ENCODE peak calls at places on chromosomes 1 and 21, in eight cellular contexts. One of them, this sample, is unnamed.
A peak's percentile ranks its signal among the peaks of the same experiment; 100 is the strongest.

GRCh38 chr21:36719614-36720013 is 20.7 kb downstream of the SIM2 start:
- DNase-seq in right atrium auricular region: no peak
- DNase-seq in left ventricle myocardium inferior: no peak
- DNase-seq in GM23338: no peak
- DNase-seq in astrocyte: no peak
- DNase-seq in heart right ventricle: no peak
- DNase-seq in A549: no peak
- DNase-seq in foreskin fibroblast: no peak
- DNase-seq in this sample: no peak

GRCh38 chr21:28487455-28488070 is 505.1 kb downstream of the LTN1 start:
- DNase-seq in right atrium auricular region: no peak
- DNase-seq in GM23338: no peak
- DNase-seq in A549: no peak
- DNase-seq in foreskin fibroblast: peak; percentile 84
- DNase-seq in left ventricle myocardium inferior: no peak
- DNase-seq in heart right ventricle: no peak
- DNase-seq in astrocyte: no peak
- DNase-seq in this sample: no peak

GRCh38 chr1:65330822-65331221 is 21.5 kb downstream of the DNAJC6 start:
- DNase-seq in heart right ventricle: no peak
- DNase-seq in GM23338: peak; percentile 83
- DNase-seq in A549: no peak
- DNase-seq in left ventricle myocardium inferior: no peak
- DNase-seq in foreskin fibroblast: no peak
- DNase-seq in astrocyte: no peak
- DNase-seq in right atrium auricular region: no peak
- DNase-seq in this sample: no peak

GRCh38 chr1:200242379-200243041 is 167.3 kb downstream of the ZNF281 start:
- DNase-seq in left ventricle myocardium inferior: peak; percentile 19
- DNase-seq in A549: no peak
- DNase-seq in heart right ventricle: no peak
- DNase-seq in GM23338: no peak
- DNase-seq in astrocyte: no peak
- DNase-seq in foreskin fibroblast: peak; percentile 7
- DNase-seq in right atrium auricular region: no peak
- DNase-seq in this sample: peak; percentile 33

GRCh38 chr21:44566403-44566802 is 7.1 kb upstream of the KRTAP10-4 start:
- DNase-seq in heart right ventricle: no peak
- DNase-seq in A549: no peak
- DNase-seq in left ventricle myocardium inferior: no peak
- DNase-seq in GM23338: no peak
- DNase-seq in foreskin fibroblast: no peak
- DNase-seq in right atrium auricular region: no peak
- DNase-seq in astrocyte: no peak
- DNase-seq in this sample: no peak

GRCh38 chr1:216913966-216914365 is 190.7 kb upstream of the ESRRG start:
- DNase-seq in heart right ventricle: no peak
- DNase-seq in left ventricle myocardium inferior: no peak
- DNase-seq in foreskin fibroblast: no peak
- DNase-seq in GM23338: no peak
- DNase-seq in right atrium auricular region: no peak
- DNase-seq in A549: no peak
- DNase-seq in astrocyte: no peak
- DNase-seq in this sample: peak; percentile 12

GRCh38 chr1:245469006-245469405 is 314.2 kb downstream of the KIF26B start:
- DNase-seq in astrocyte: no peak
- DNase-seq in heart right ventricle: no peak
- DNase-seq in left ventricle myocardium inferior: no peak
- DNase-seq in foreskin fibroblast: no peak
- DNase-seq in A549: no peak
- DNase-seq in GM23338: no peak
- DNase-seq in right atrium auricular region: no peak
- DNase-seq in this sample: no peak

GRCh38 chr1:226675720-226676357 is 63.2 kb downstream of the ITPKB start:
- DNase-seq in A549: no peak
- DNase-seq in right atrium auricular region: no peak
- DNase-seq in left ventricle myocardium inferior: no peak
- DNase-seq in GM23338: no peak
- DNase-seq in heart right ventricle: no peak
- DNase-seq in foreskin fibroblast: no peak
- DNase-seq in astrocyte: no peak
- DNase-seq in this sample: no peak

GRCh38 chr1:224506141-224506814 is 71.7 kb upstream of the WDR26 start:
- DNase-seq in left ventricle myocardium inferior: no peak
- DNase-seq in heart right ventricle: no peak
- DNase-seq in A549: no peak
- DNase-seq in foreskin fibroblast: no peak
- DNase-seq in astrocyte: no peak
- DNase-seq in right atrium auricular region: no peak
- DNase-seq in GM23338: no peak
- DNase-seq in this sample: no peak

GRCh38 chr1:209367031-209367813 is 216.3 kb upstream of the CAMK1G start:
- DNase-seq in heart right ventricle: no peak
- DNase-seq in A549: no peak
- DNase-seq in foreskin fibroblast: peak; percentile 34
- DNase-seq in astrocyte: peak; percentile 80
- DNase-seq in left ventricle myocardium inferior: no peak
- DNase-seq in right atrium auricular region: no peak
- DNase-seq in GM23338: no peak
- DNase-seq in this sample: peak; percentile 55

GRCh38 chr1:186303911-186304310 is 71.1 kb downstream of the TPR start:
- DNase-seq in astrocyte: no peak
- DNase-seq in left ventricle myocardium inferior: no peak
- DNase-seq in heart right ventricle: no peak
- DNase-seq in right atrium auricular region: no peak
- DNase-seq in GM23338: no peak
- DNase-seq in foreskin fibroblast: no peak
- DNase-seq in A549: no peak
- DNase-seq in this sample: no peak

GRCh38 chr1:192730206-192730605 is 78.6 kb upstream of the RGS2 start:
- DNase-seq in left ventricle myocardium inferior: no peak
- DNase-seq in right atrium auricular region: no peak
- DNase-seq in foreskin fibroblast: peak; percentile 28
- DNase-seq in A549: no peak
- DNase-seq in astrocyte: no peak
- DNase-seq in GM23338: no peak
- DNase-seq in heart right ventricle: no peak
- DNase-seq in this sample: peak; percentile 59

GRCh38 chr1:192735298-192735697 is 73.5 kb upstream of the RGS2 start:
- DNase-seq in GM23338: no peak
- DNase-seq in left ventricle myocardium inferior: no peak
- DNase-seq in astrocyte: no peak
- DNase-seq in A549: no peak
- DNase-seq in right atrium auricular region: no peak
- DNase-seq in heart right ventricle: no peak
- DNase-seq in foreskin fibroblast: no peak
- DNase-seq in this sample: no peak

GRCh38 chr1:192729500-192729899 is 79.3 kb upstream of the RGS2 start:
- DNase-seq in heart right ventricle: no peak
- DNase-seq in foreskin fibroblast: no peak
- DNase-seq in left ventricle myocardium inferior: no peak
- DNase-seq in GM23338: no peak
- DNase-seq in astrocyte: no peak
- DNase-seq in right atrium auricular region: no peak
- DNase-seq in A549: no peak
- DNase-seq in this sample: no peak

GRCh38 chr1:192737311-192737710 is 71.5 kb upstream of the RGS2 start:
- DNase-seq in GM23338: no peak
- DNase-seq in A549: no peak
- DNase-seq in right atrium auricular region: no peak
- DNase-seq in foreskin fibroblast: no peak
- DNase-seq in heart right ventricle: no peak
- DNase-seq in astrocyte: no peak
- DNase-seq in left ventricle myocardium inferior: no peak
- DNase-seq in this sample: no peak

DNA sequence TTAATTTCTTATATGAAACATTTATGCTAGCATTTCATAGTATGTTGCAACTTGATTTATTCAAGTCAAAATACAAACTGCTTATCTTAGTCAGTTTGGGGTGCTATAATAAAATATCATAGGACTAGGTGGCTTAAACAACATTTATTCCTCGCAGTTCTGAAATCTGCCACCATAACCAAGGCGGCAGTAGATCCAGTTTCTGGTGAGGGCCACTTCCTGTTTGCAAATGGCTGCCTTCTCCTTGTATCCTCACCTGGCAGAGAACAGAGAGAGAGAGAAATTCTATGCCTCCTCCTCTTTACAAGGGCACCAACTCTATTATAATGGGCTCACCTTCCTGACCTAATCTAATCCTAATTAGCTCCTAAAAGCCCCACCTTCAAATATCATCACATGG is 76.1 kb upstream of the RGS2 start:
- DNase-seq in foreskin fibroblast: no peak
- DNase-seq in right atrium auricular region: no peak
- DNase-seq in GM23338: peak; percentile 55
- DNase-seq in A549: peak; percentile 57
- DNase-seq in heart right ventricle: no peak
- DNase-seq in left ventricle myocardium inferior: no peak
- DNase-seq in astrocyte: no peak
- DNase-seq in this sample: no peak
- TF ChIP-seq CTCF in foreskin fibroblast: no peak
- TF ChIP-seq CTCF in right atrium auricular region: no peak
- TF ChIP-seq CTCF in GM23338: peak; percentile 54
- TF ChIP-seq CTCF in A549: no peak
- TF ChIP-seq CTCF in heart right ventricle: no peak
- TF ChIP-seq CTCF in left ventricle myocardium inferior: no peak
- TF ChIP-seq CTCF in astrocyte: no peak
- TF ChIP-seq CTCF in this sample: peak; percentile 6

DNA sequence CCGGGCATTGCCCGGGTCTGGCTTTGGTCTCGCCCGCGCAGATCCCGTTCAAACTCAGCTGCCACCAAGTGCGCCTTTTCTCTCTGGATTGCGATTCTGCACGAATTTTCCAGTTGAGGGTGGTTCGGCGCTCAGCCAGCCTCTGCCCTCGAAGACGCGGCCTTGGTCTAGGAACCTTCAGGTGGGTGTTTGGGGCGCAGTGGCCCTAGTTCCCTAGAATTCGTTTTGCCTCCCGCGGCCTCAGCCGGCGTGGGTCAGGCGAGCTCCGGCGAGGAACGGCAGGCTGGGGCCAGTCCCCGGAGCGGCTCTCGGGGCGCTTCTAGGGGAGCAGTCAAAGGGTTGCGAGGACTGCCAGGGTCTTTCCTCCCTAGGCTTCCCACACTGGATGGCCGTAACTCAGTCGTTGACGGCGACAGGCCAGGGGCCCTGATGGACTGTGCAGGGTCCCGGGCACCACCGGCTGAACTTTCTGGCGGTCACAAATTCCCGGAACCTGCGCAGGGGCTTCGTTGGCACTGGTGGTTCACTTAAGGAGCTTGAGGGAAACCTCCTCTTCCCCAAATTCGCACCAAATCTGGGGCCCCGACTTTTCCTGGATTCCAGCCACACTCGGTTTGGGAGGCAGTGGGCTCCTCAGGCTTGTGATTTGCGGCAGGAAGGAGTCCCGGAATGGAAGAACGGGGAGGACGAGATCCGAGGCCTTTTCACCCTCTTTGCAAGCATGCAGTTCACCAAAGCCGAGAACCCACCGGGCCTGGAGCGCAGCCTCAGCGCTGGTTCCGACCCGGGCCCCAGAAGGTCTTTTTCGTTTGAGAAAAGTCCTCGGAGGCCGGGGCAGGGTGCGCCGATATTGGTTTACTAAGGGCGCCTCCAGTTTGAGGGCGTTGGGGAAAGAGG is 1.2 kb downstream of the DMBX1 start:
- DNase-seq in astrocyte: no peak
- DNase-seq in foreskin fibroblast: no peak
- DNase-seq in left ventricle myocardium inferior: no peak
- DNase-seq in GM23338: no peak
- DNase-seq in heart right ventricle: no peak
- DNase-seq in A549: no peak
- DNase-seq in right atrium auricular region: no peak
- DNase-seq in this sample: peak; percentile 1
- H3K4me3 ChIP-seq in astrocyte: no peak overlapping the region
- H3K4me3 ChIP-seq in foreskin fibroblast: no peak overlapping the region
- H3K4me3 ChIP-seq in left ventricle myocardium inferior: peak overlapping the region; percentile 56
- H3K4me3 ChIP-seq in GM23338: peak overlapping the region; percentile 67
- H3K4me3 ChIP-seq in heart right ventricle: peak overlapping the region; percentile 38
- H3K4me3 ChIP-seq in A549: no peak overlapping the region
- H3K4me3 ChIP-seq in right atrium auricular region: peak overlapping the region; percentile 42
- H3K4me3 ChIP-seq in this sample: no peak overlapping the region

DNA sequence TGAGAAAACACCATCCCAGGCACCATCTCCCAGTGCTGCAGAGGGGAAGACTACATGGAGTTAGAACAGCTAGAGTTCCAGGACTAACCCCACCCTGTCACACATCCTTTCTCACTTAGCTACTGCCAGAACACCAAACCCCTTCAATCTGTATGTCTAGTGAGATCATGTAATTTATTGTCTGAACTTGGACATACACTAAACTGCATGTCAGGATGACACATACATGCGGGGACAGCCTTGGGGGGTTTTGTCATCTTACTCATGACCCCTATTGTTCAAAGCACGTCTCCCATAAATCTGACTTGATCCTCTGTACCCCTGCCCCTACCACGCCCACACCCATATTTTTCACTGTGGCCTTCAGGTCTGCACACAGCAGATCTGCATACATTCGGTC is 71.3 kb downstream of the GABPA start:
- DNase-seq in left ventricle myocardium inferior: no peak
- DNase-seq in right atrium auricular region: no peak
- DNase-seq in A549: no peak
- DNase-seq in GM23338: no peak
- DNase-seq in heart right ventricle: no peak
- DNase-seq in foreskin fibroblast: no peak
- DNase-seq in astrocyte: no peak
- DNase-seq in this sample: no peak
- TF ChIP-seq CTCF in left ventricle myocardium inferior: no peak
- TF ChIP-seq CTCF in right atrium auricular region: no peak
- TF ChIP-seq CTCF in A549: no peak
- TF ChIP-seq CTCF in GM23338: no peak
- TF ChIP-seq CTCF in heart right ventricle: no peak
- TF ChIP-seq CTCF in foreskin fibroblast: no peak
- TF ChIP-seq CTCF in astrocyte: no peak
- TF ChIP-seq CTCF in this sample: no peak

GRCh38 chr21:15060776-15061175 is 4.0 kb downstream of the NRIP1 start:
- DNase-seq in GM23338: no peak
- DNase-seq in astrocyte: peak; percentile 51
- DNase-seq in left ventricle myocardium inferior: no peak
- DNase-seq in A549: no peak
- DNase-seq in foreskin fibroblast: peak; percentile 18
- DNase-seq in right atrium auricular region: no peak
- DNase-seq in heart right ventricle: no peak
- DNase-seq in this sample: no peak

GRCh38 chr21:15063081-15063820 is 1.5 kb downstream of the NRIP1 start:
- DNase-seq in foreskin fibroblast: no peak
- DNase-seq in left ventricle myocardium inferior: no peak
- DNase-seq in A549: no peak
- DNase-seq in right atrium auricular region: no peak
- DNase-seq in GM23338: no peak
- DNase-seq in heart right ventricle: no peak
- DNase-seq in astrocyte: peak; percentile 38
- DNase-seq in this sample: peak; percentile 24

GRCh38 chr21:15061284-15061683 is 3.5 kb downstream of the NRIP1 start:
- DNase-seq in A549: no peak
- DNase-seq in heart right ventricle: no peak
- DNase-seq in right atrium auricular region: no peak
- DNase-seq in astrocyte: no peak
- DNase-seq in GM23338: no peak
- DNase-seq in left ventricle myocardium inferior: no peak
- DNase-seq in foreskin fibroblast: no peak
- DNase-seq in this sample: no peak

GRCh38 chr21:15062566-15062965 is 2.2 kb downstream of the NRIP1 start:
- DNase-seq in foreskin fibroblast: no peak
- DNase-seq in astrocyte: no peak
- DNase-seq in A549: peak; percentile 35
- DNase-seq in right atrium auricular region: no peak
- DNase-seq in GM23338: no peak
- DNase-seq in heart right ventricle: no peak
- DNase-seq in left ventricle myocardium inferior: no peak
- DNase-seq in this sample: peak; percentile 50

GRCh38 chr21:15061747-15062146 is 3.1 kb downstream of the NRIP1 start:
- DNase-seq in right atrium auricular region: no peak
- DNase-seq in A549: no peak
- DNase-seq in astrocyte: no peak
- DNase-seq in left ventricle myocardium inferior: no peak
- DNase-seq in GM23338: no peak
- DNase-seq in foreskin fibroblast: no peak
- DNase-seq in heart right ventricle: no peak
- DNase-seq in this sample: no peak
- H3K4me3 ChIP-seq in right atrium auricular region: no peak overlapping the region
- H3K4me3 ChIP-seq in A549: peak overlapping the region; percentile 86
- H3K4me3 ChIP-seq in astrocyte: peak overlapping the region; percentile 90
- H3K4me3 ChIP-seq in left ventricle myocardium inferior: peak overlapping the region; percentile 95
- H3K4me3 ChIP-seq in GM23338: no peak overlapping the region
- H3K4me3 ChIP-seq in foreskin fibroblast: no peak overlapping the region
- H3K4me3 ChIP-seq in heart right ventricle: peak overlapping the region; percentile 83
- H3K4me3 ChIP-seq in this sample: peak overlapping the region; percentile 76

This sample was measured in fibroblast of pulmonary artery.